ENCODE peak calls at places on chromosome 16, in eight cellular contexts. One of them, this sample, is unnamed.

GRCh38 chr16:30369091-30369937 is 980 bp downstream of the TBC1D10B start:
- DNase-seq in upper lobe of right lung: no peak
- DNase-seq in NCI-H1105 treated with DMSO at 0.1 percent for 48 hours: no peak
- DNase-seq in CD4-positive, alpha-beta T cell: no peak
- DNase-seq in T follicular helper cell: no peak
- DNase-seq in fibroblast of the conjunctiva: no peak
- DNase-seq in non-pigmented ciliary epithelial cell: no peak
- DNase-seq in cardiac fibroblast: peak
- DNase-seq in this sample: no peak

GRCh38 chr16:3485821-3486505 is 9.3 kb downstream of the C16orf90 start:
- DNase-seq in upper lobe of right lung: no peak
- DNase-seq in NCI-H1105 treated with DMSO at 0.1 percent for 48 hours: no peak
- DNase-seq in CD4-positive, alpha-beta T cell: no peak
- DNase-seq in T follicular helper cell: no peak
- DNase-seq in fibroblast of the conjunctiva: no peak
- DNase-seq in non-pigmented ciliary epithelial cell: no peak
- DNase-seq in cardiac fibroblast: no peak
- DNase-seq in this sample: no peak

GRCh38 chr16:80692270-80692669 is 112.1 kb downstream of the CDYL2 start:
- DNase-seq in upper lobe of right lung: no peak
- DNase-seq in NCI-H1105 treated with DMSO at 0.1 percent for 48 hours: no peak
- DNase-seq in CD4-positive, alpha-beta T cell: no peak
- DNase-seq in T follicular helper cell: no peak
- DNase-seq in fibroblast of the conjunctiva: no peak
- DNase-seq in non-pigmented ciliary epithelial cell: no peak
- DNase-seq in cardiac fibroblast: no peak
- DNase-seq in this sample: no peak

GRCh38 chr16:2799852-2800226 is 1.6 kb downstream of the PRSS41 start:
- DNase-seq in upper lobe of right lung: peak
- DNase-seq in NCI-H1105 treated with DMSO at 0.1 percent for 48 hours: no peak
- DNase-seq in CD4-positive, alpha-beta T cell: no peak
- DNase-seq in T follicular helper cell: no peak
- DNase-seq in fibroblast of the conjunctiva: no peak
- DNase-seq in non-pigmented ciliary epithelial cell: no peak
- DNase-seq in cardiac fibroblast: peak
- DNase-seq in this sample: peak

GRCh38 chr16:83835972-83836566 is 28.3 kb downstream of the HSBP1 start:
- DNase-seq in upper lobe of right lung: no peak
- DNase-seq in NCI-H1105 treated with DMSO at 0.1 percent for 48 hours: no peak
- DNase-seq in CD4-positive, alpha-beta T cell: no peak
- DNase-seq in T follicular helper cell: no peak
- DNase-seq in fibroblast of the conjunctiva: peak
- DNase-seq in non-pigmented ciliary epithelial cell: peak
- DNase-seq in cardiac fibroblast: peak
- DNase-seq in this sample: no peak

GRCh38 chr16:16861546-16861945 is 482.6 kb downstream of the NPIPA7 start:
- DNase-seq in upper lobe of right lung: no peak
- DNase-seq in NCI-H1105 treated with DMSO at 0.1 percent for 48 hours: peak
- DNase-seq in CD4-positive, alpha-beta T cell: peak
- DNase-seq in T follicular helper cell: peak
- DNase-seq in fibroblast of the conjunctiva: peak
- DNase-seq in non-pigmented ciliary epithelial cell: no peak
- DNase-seq in cardiac fibroblast: peak
- DNase-seq in this sample: no peak

GRCh38 chr16:58299757-58300349 is 5.0 kb upstream of the PRSS54 start:
- DNase-seq in upper lobe of right lung: no peak
- DNase-seq in NCI-H1105 treated with DMSO at 0.1 percent for 48 hours: no peak
- DNase-seq in CD4-positive, alpha-beta T cell: no peak
- DNase-seq in T follicular helper cell: no peak
- DNase-seq in fibroblast of the conjunctiva: no peak
- DNase-seq in non-pigmented ciliary epithelial cell: no peak
- DNase-seq in cardiac fibroblast: peak
- DNase-seq in this sample: no peak

GRCh38 chr16:71576971-71577370 is at the start of gene TAT:
- DNase-seq in upper lobe of right lung: no peak
- DNase-seq in NCI-H1105 treated with DMSO at 0.1 percent for 48 hours: no peak
- DNase-seq in CD4-positive, alpha-beta T cell: no peak
- DNase-seq in T follicular helper cell: no peak
- DNase-seq in fibroblast of the conjunctiva: no peak
- DNase-seq in non-pigmented ciliary epithelial cell: no peak
- DNase-seq in cardiac fibroblast: no peak
- DNase-seq in this sample: no peak

GRCh38 chr16:57479422-57480126 is 6.7 kb downstream of the DOK4 start:
- DNase-seq in upper lobe of right lung: no peak
- DNase-seq in NCI-H1105 treated with DMSO at 0.1 percent for 48 hours: peak
- DNase-seq in CD4-positive, alpha-beta T cell: no peak
- DNase-seq in T follicular helper cell: no peak
- DNase-seq in fibroblast of the conjunctiva: peak
- DNase-seq in non-pigmented ciliary epithelial cell: no peak
- DNase-seq in cardiac fibroblast: peak
- DNase-seq in this sample: no peak

GRCh38 chr16:87765776-87766484 is at the start of gene KLHDC4:
- DNase-seq in upper lobe of right lung: peak
- DNase-seq in NCI-H1105 treated with DMSO at 0.1 percent for 48 hours: peak
- DNase-seq in CD4-positive, alpha-beta T cell: peak
- DNase-seq in T follicular helper cell: peak
- DNase-seq in fibroblast of the conjunctiva: peak
- DNase-seq in non-pigmented ciliary epithelial cell: no peak
- DNase-seq in cardiac fibroblast: peak
- DNase-seq in this sample: peak

GRCh38 chr16:84307209-84307954 is 12.7 kb downstream of the WFDC1 start:
- DNase-seq in upper lobe of right lung: no peak
- DNase-seq in NCI-H1105 treated with DMSO at 0.1 percent for 48 hours: no peak
- DNase-seq in CD4-positive, alpha-beta T cell: no peak
- DNase-seq in T follicular helper cell: no peak
- DNase-seq in fibroblast of the conjunctiva: no peak
- DNase-seq in non-pigmented ciliary epithelial cell: no peak
- DNase-seq in cardiac fibroblast: no peak
- DNase-seq in this sample: no peak

GRCh38 chr16:90057738-90058173 is 19.4 kb downstream of the PRDM7 start:
- DNase-seq in upper lobe of right lung: no peak
- DNase-seq in NCI-H1105 treated with DMSO at 0.1 percent for 48 hours: no peak
- DNase-seq in CD4-positive, alpha-beta T cell: no peak
- DNase-seq in T follicular helper cell: no peak
- DNase-seq in fibroblast of the conjunctiva: no peak
- DNase-seq in non-pigmented ciliary epithelial cell: peak
- DNase-seq in cardiac fibroblast: peak
- DNase-seq in this sample: no peak

GRCh38 chr16:1311738-1312458 is 2.5 kb downstream of the UBE2I start:
- DNase-seq in upper lobe of right lung: no peak
- DNase-seq in NCI-H1105 treated with DMSO at 0.1 percent for 48 hours: no peak
- DNase-seq in CD4-positive, alpha-beta T cell: no peak
- DNase-seq in T follicular helper cell: no peak
- DNase-seq in fibroblast of the conjunctiva: no peak
- DNase-seq in non-pigmented ciliary epithelial cell: no peak
- DNase-seq in cardiac fibroblast: peak
- DNase-seq in this sample: no peak

GRCh38 chr16:23862556-23862955 is 26.8 kb downstream of the PRKCB start:
- DNase-seq in upper lobe of right lung: no peak
- DNase-seq in NCI-H1105 treated with DMSO at 0.1 percent for 48 hours: no peak
- DNase-seq in CD4-positive, alpha-beta T cell: no peak
- DNase-seq in T follicular helper cell: no peak
- DNase-seq in fibroblast of the conjunctiva: no peak
- DNase-seq in non-pigmented ciliary epithelial cell: no peak
- DNase-seq in cardiac fibroblast: no peak
- DNase-seq in this sample: no peak

GRCh38 chr16:2328428-2328827 is 12.1 kb downstream of the ABCA3 start:
- DNase-seq in upper lobe of right lung: peak
- DNase-seq in NCI-H1105 treated with DMSO at 0.1 percent for 48 hours: no peak
- DNase-seq in CD4-positive, alpha-beta T cell: no peak
- DNase-seq in T follicular helper cell: no peak
- DNase-seq in fibroblast of the conjunctiva: no peak
- DNase-seq in non-pigmented ciliary epithelial cell: no peak
- DNase-seq in cardiac fibroblast: no peak
- DNase-seq in this sample: no peak

GRCh38 chr16:11977206-11978041 is 890 bp downstream of the SNX29 start:
- DNase-seq in upper lobe of right lung: no peak
- DNase-seq in NCI-H1105 treated with DMSO at 0.1 percent for 48 hours: no peak
- DNase-seq in CD4-positive, alpha-beta T cell: no peak
- DNase-seq in T follicular helper cell: no peak
- DNase-seq in fibroblast of the conjunctiva: peak
- DNase-seq in non-pigmented ciliary epithelial cell: no peak
- DNase-seq in cardiac fibroblast: peak
- DNase-seq in this sample: no peak

GRCh38 chr16:47377156-47377555 is 83.7 kb downstream of the ITFG1 start:
- DNase-seq in upper lobe of right lung: no peak
- DNase-seq in NCI-H1105 treated with DMSO at 0.1 percent for 48 hours: no peak
- DNase-seq in CD4-positive, alpha-beta T cell: no peak
- DNase-seq in T follicular helper cell: no peak
- DNase-seq in fibroblast of the conjunctiva: no peak
- DNase-seq in non-pigmented ciliary epithelial cell: no peak
- DNase-seq in cardiac fibroblast: no peak
- DNase-seq in this sample: no peak

GRCh38 chr16:56525154-56525720 is 5.4 kb upstream of the BBS2 start:
- DNase-seq in upper lobe of right lung: no peak
- DNase-seq in NCI-H1105 treated with DMSO at 0.1 percent for 48 hours: no peak
- DNase-seq in CD4-positive, alpha-beta T cell: no peak
- DNase-seq in T follicular helper cell: no peak
- DNase-seq in fibroblast of the conjunctiva: peak
- DNase-seq in non-pigmented ciliary epithelial cell: no peak
- DNase-seq in cardiac fibroblast: peak
- DNase-seq in this sample: no peak

GRCh38 chr16:11232302-11232851 is 23.6 kb downstream of the SOCS1 start:
- DNase-seq in upper lobe of right lung: no peak
- DNase-seq in NCI-H1105 treated with DMSO at 0.1 percent for 48 hours: no peak
- DNase-seq in CD4-positive, alpha-beta T cell: no peak
- DNase-seq in T follicular helper cell: no peak
- DNase-seq in fibroblast of the conjunctiva: no peak
- DNase-seq in non-pigmented ciliary epithelial cell: no peak
- DNase-seq in cardiac fibroblast: no peak
- DNase-seq in this sample: no peak

GRCh38 chr16:78862022-78862421 is 738.5 kb downstream of the MAF start:
- DNase-seq in upper lobe of right lung: no peak
- DNase-seq in NCI-H1105 treated with DMSO at 0.1 percent for 48 hours: no peak
- DNase-seq in CD4-positive, alpha-beta T cell: no peak
- DNase-seq in T follicular helper cell: no peak
- DNase-seq in fibroblast of the conjunctiva: no peak
- DNase-seq in non-pigmented ciliary epithelial cell: no peak
- DNase-seq in cardiac fibroblast: no peak
- DNase-seq in this sample: no peak

GRCh38 chr16:81831722-81832126 is 52.6 kb downstream of the PLCG2 start:
- DNase-seq in upper lobe of right lung: peak
- DNase-seq in NCI-H1105 treated with DMSO at 0.1 percent for 48 hours: no peak
- DNase-seq in CD4-positive, alpha-beta T cell: no peak
- DNase-seq in T follicular helper cell: no peak
- DNase-seq in fibroblast of the conjunctiva: no peak
- DNase-seq in non-pigmented ciliary epithelial cell: no peak
- DNase-seq in cardiac fibroblast: no peak
- DNase-seq in this sample: no peak

GRCh38 chr16:88499314-88499713 is 46.2 kb downstream of the ZFPM1 start:
- DNase-seq in upper lobe of right lung: no peak
- DNase-seq in NCI-H1105 treated with DMSO at 0.1 percent for 48 hours: no peak
- DNase-seq in CD4-positive, alpha-beta T cell: no peak
- DNase-seq in T follicular helper cell: no peak
- DNase-seq in fibroblast of the conjunctiva: no peak
- DNase-seq in non-pigmented ciliary epithelial cell: no peak
- DNase-seq in cardiac fibroblast: no peak
- DNase-seq in this sample: no peak

GRCh38 chr16:67992661-67993206 is 6.5 kb downstream of the DPEP2 start:
- DNase-seq in upper lobe of right lung: no peak
- DNase-seq in NCI-H1105 treated with DMSO at 0.1 percent for 48 hours: no peak
- DNase-seq in CD4-positive, alpha-beta T cell: no peak
- DNase-seq in T follicular helper cell: no peak
- DNase-seq in fibroblast of the conjunctiva: no peak
- DNase-seq in non-pigmented ciliary epithelial cell: no peak
- DNase-seq in cardiac fibroblast: no peak
- DNase-seq in this sample: no peak

GRCh38 chr16:21656795-21657768 is 4.7 kb upstream of the IGSF6 start:
- DNase-seq in upper lobe of right lung: no peak
- DNase-seq in NCI-H1105 treated with DMSO at 0.1 percent for 48 hours: peak
- DNase-seq in CD4-positive, alpha-beta T cell: no peak
- DNase-seq in T follicular helper cell: peak
- DNase-seq in fibroblast of the conjunctiva: peak
- DNase-seq in non-pigmented ciliary epithelial cell: no peak
- DNase-seq in cardiac fibroblast: peak
- DNase-seq in this sample: no peak

GRCh38 chr16:81650982-81651562 is 128.0 kb upstream of the PLCG2 start:
- DNase-seq in upper lobe of right lung: peak
- DNase-seq in NCI-H1105 treated with DMSO at 0.1 percent for 48 hours: peak
- DNase-seq in CD4-positive, alpha-beta T cell: no peak
- DNase-seq in T follicular helper cell: no peak
- DNase-seq in fibroblast of the conjunctiva: peak
- DNase-seq in non-pigmented ciliary epithelial cell: no peak
- DNase-seq in cardiac fibroblast: peak
- DNase-seq in this sample: no peak

GRCh38 chr16:74372369-74372768 is 3.7 kb upstream of the NPIPB15 start:
- DNase-seq in upper lobe of right lung: no peak
- DNase-seq in NCI-H1105 treated with DMSO at 0.1 percent for 48 hours: no peak
- DNase-seq in CD4-positive, alpha-beta T cell: no peak
- DNase-seq in T follicular helper cell: no peak
- DNase-seq in fibroblast of the conjunctiva: no peak
- DNase-seq in non-pigmented ciliary epithelial cell: no peak
- DNase-seq in cardiac fibroblast: no peak
- DNase-seq in this sample: no peak

GRCh38 chr16:57093845-57094564 is 1.6 kb downstream of the CPNE2 start:
- DNase-seq in upper lobe of right lung: no peak
- DNase-seq in NCI-H1105 treated with DMSO at 0.1 percent for 48 hours: no peak
- DNase-seq in CD4-positive, alpha-beta T cell: no peak
- DNase-seq in T follicular helper cell: no peak
- DNase-seq in fibroblast of the conjunctiva: no peak
- DNase-seq in non-pigmented ciliary epithelial cell: no peak
- DNase-seq in cardiac fibroblast: no peak
- DNase-seq in this sample: no peak

GRCh38 chr16:86968866-86969265 is 348.3 kb downstream of the C16orf95 start:
- DNase-seq in upper lobe of right lung: peak
- DNase-seq in NCI-H1105 treated with DMSO at 0.1 percent for 48 hours: no peak
- DNase-seq in CD4-positive, alpha-beta T cell: no peak
- DNase-seq in T follicular helper cell: no peak
- DNase-seq in fibroblast of the conjunctiva: no peak
- DNase-seq in non-pigmented ciliary epithelial cell: no peak
- DNase-seq in cardiac fibroblast: no peak
- DNase-seq in this sample: no peak

GRCh38 chr16:81703177-81704155 is 75.6 kb upstream of the PLCG2 start:
- DNase-seq in upper lobe of right lung: peak
- DNase-seq in NCI-H1105 treated with DMSO at 0.1 percent for 48 hours: no peak
- DNase-seq in CD4-positive, alpha-beta T cell: no peak
- DNase-seq in T follicular helper cell: no peak
- DNase-seq in fibroblast of the conjunctiva: peak
- DNase-seq in non-pigmented ciliary epithelial cell: peak
- DNase-seq in cardiac fibroblast: peak
- DNase-seq in this sample: no peak

GRCh38 chr16:1532771-1533170 is 695 bp upstream of the TMEM204 start:
- DNase-seq in upper lobe of right lung: no peak
- DNase-seq in NCI-H1105 treated with DMSO at 0.1 percent for 48 hours: no peak
- DNase-seq in CD4-positive, alpha-beta T cell: no peak
- DNase-seq in T follicular helper cell: no peak
- DNase-seq in fibroblast of the conjunctiva: no peak
- DNase-seq in non-pigmented ciliary epithelial cell: no peak
- DNase-seq in cardiac fibroblast: no peak
- DNase-seq in this sample: no peak

GRCh38 chr16:410516-411178 is 9.0 kb downstream of the DECR2 start:
- DNase-seq in upper lobe of right lung: no peak
- DNase-seq in NCI-H1105 treated with DMSO at 0.1 percent for 48 hours: no peak
- DNase-seq in CD4-positive, alpha-beta T cell: no peak
- DNase-seq in T follicular helper cell: no peak
- DNase-seq in fibroblast of the conjunctiva: no peak
- DNase-seq in non-pigmented ciliary epithelial cell: no peak
- DNase-seq in cardiac fibroblast: no peak
- DNase-seq in this sample: no peak

GRCh38 chr16:54466233-54466632 is 179.6 kb upstream of the IRX3 start:
- DNase-seq in upper lobe of right lung: no peak
- DNase-seq in NCI-H1105 treated with DMSO at 0.1 percent for 48 hours: peak
- DNase-seq in CD4-positive, alpha-beta T cell: no peak
- DNase-seq in T follicular helper cell: no peak
- DNase-seq in fibroblast of the conjunctiva: no peak
- DNase-seq in non-pigmented ciliary epithelial cell: no peak
- DNase-seq in cardiac fibroblast: no peak
- DNase-seq in this sample: no peak

GRCh38 chr16:48613061-48613957 is 3.3 kb upstream of the N4BP1 start:
- DNase-seq in upper lobe of right lung: no peak
- DNase-seq in NCI-H1105 treated with DMSO at 0.1 percent for 48 hours: no peak
- DNase-seq in CD4-positive, alpha-beta T cell: peak
- DNase-seq in T follicular helper cell: peak
- DNase-seq in fibroblast of the conjunctiva: no peak
- DNase-seq in non-pigmented ciliary epithelial cell: no peak
- DNase-seq in cardiac fibroblast: peak
- DNase-seq in this sample: peak